ENCODE peak calls at places on chromosome 3, in four cellular contexts. M is GM23338, Y is choroid plexus epithelial cell, D is fibroblast of mammary gland. G is an unnamed sample.

GRCh38 chr3:71064288-71064975 is 519.1 kb downstream of the FOXP1 start:
- DNase-seq in M (peak), Y (peak), D (peak), G (peak)

GRCh38 chr3:139302084-139302800 is 41.6 kb upstream of the MRPS22 start:
- DNase-seq in M (no peak), Y (peak), D (peak), G (peak)

GRCh38 chr3:165603196-165603595 is 234.0 kb downstream of the BCHE start:
- DNase-seq in M (no peak), Y (no peak), D (no peak), G (no peak)

GRCh38 chr3:331881-332280 is 135.3 kb downstream of the CHL1 start:
- DNase-seq in M (no peak), Y (peak), D (no peak), G (no peak)

GRCh38 chr3:123344175-123344908 is 104.5 kb downstream of the ADCY5 start:
- DNase-seq in M (peak), Y (peak), D (peak), G (peak)

GRCh38 chr3:77718326-77718725 is 678.4 kb downstream of the ROBO2 start:
- DNase-seq in M (no peak), Y (no peak), D (no peak), G (no peak)

GRCh38 chr3:34200576-34200975 is 402.1 kb downstream of the PDCD6IP start:
- DNase-seq in M (no peak), Y (no peak), D (no peak), G (no peak)

GRCh38 chr3:101066776-101067175 is 73.6 kb upstream of the ABI3BP start:
- DNase-seq in M (no peak), Y (peak), D (peak), G (peak)

GRCh38 chr3:7095116-7095515 is 234.2 kb downstream of the GRM7 start:
- DNase-seq in M (no peak), Y (no peak), D (no peak), G (no peak)

GRCh38 chr3:42192334-42193200 is 73.4 kb downstream of the CCK start:
- DNase-seq in M (no peak), Y (peak), D (no peak), G (no peak)
- H3K4me3 ChIP-seq in M (no peak), Y (no peak), D (no peak), G (no peak)

DNA sequence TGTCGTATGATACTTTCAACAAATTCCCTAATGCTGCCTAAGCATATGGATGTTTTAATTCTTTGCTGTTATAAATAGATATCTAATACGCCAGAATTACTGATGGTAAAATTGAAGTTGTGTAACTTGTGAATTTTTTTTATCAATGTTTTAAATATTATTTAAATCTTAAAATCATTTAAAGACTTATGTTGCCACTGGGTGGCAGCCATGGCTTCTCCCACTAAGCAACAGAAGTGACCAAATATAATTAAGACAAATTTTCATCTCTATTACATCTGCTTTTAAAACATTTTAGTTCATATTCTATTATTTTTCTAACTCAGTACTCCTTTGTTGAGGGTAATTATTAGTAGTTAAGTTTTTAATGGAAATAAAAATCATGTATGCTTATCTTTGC is 8.1 kb upstream of the IL20RB start:
- DNase-seq in M (no peak), Y (peak), D (peak), G (peak)
- TF ChIP-seq CTCF in M (no peak), Y (peak), D (peak), G (peak)

GRCh38 chr3:64188810-64189560 is 36.3 kb downstream of the PRICKLE2 start:
- DNase-seq in M (no peak), Y (peak), D (peak), G (peak)

GRCh38 chr3:64185436-64185835 is 39.8 kb downstream of the PRICKLE2 start:
- DNase-seq in M (no peak), Y (no peak), D (peak), G (peak)

GRCh38 chr3:64184621-64185020 is 40.6 kb downstream of the PRICKLE2 start:
- DNase-seq in M (no peak), Y (peak), D (peak), G (peak)

GRCh38 chr3:64186667-64187064 is 38.6 kb downstream of the PRICKLE2 start:
- DNase-seq in M (no peak), Y (no peak), D (no peak), G (no peak)

DNA sequence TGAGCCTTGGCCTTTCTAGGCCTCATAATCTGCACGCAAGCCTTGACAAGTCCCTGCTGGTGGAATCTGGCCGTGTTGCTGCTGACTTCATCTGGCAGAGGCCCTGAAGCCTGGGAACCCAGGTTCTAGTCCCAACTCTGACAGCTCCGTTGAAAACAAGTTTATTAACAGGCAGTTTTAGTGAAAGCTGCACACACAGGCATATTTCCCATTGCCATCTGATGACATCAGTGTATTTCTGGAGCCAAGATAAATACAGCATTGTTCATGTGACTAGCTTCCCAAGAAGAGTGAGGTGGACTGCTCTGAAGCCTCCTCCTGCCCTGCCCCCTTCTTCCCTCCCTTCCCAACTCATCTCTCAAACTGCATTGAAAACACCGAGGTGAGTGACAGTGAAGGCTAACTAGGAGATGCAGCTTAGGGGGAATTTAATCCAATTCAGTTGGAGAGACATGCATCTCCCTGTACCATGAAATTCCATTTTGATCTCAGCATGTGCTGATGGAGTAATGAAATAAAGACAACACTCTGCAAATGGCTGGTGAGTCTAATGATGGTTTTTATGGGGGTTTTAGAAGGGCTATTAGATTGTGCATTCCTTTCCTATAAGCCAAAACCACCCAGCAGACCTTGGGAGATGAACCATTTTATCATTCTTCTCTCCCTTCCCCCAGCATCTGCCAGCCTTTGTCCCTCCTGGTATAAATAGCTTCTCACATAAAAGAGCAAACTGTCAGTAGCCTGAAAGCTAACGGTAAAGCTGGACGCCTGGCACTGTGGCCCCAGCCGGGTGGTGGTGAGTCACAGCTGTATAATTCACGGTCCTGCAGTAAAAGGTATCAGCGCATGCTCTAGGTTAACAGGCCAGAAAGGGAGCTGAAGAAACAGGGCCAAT is 38.0 kb downstream of the PRICKLE2 start:
- DNase-seq in M (no peak), Y (peak), D (peak), G (peak)
- H3K4me3 ChIP-seq in M (no peak), Y (no peak), D (no peak), G (no peak)

GRCh38 chr3:59593380-59593779 is 543.6 kb upstream of the CFAP20DC start:
- DNase-seq in M (no peak), Y (no peak), D (no peak), G (no peak)
- TF ChIP-seq CTCF in M (no peak), Y (no peak), D (no peak), G (no peak)

GRCh38 chr3:14179795-14180194 is 1.2 kb downstream of the LSM3 start:
- DNase-seq in M (no peak), Y (no peak), D (no peak), G (no peak)
- H3K4me3 ChIP-seq in M (peak), Y (no peak), D (no peak), G (no peak)

DNA sequence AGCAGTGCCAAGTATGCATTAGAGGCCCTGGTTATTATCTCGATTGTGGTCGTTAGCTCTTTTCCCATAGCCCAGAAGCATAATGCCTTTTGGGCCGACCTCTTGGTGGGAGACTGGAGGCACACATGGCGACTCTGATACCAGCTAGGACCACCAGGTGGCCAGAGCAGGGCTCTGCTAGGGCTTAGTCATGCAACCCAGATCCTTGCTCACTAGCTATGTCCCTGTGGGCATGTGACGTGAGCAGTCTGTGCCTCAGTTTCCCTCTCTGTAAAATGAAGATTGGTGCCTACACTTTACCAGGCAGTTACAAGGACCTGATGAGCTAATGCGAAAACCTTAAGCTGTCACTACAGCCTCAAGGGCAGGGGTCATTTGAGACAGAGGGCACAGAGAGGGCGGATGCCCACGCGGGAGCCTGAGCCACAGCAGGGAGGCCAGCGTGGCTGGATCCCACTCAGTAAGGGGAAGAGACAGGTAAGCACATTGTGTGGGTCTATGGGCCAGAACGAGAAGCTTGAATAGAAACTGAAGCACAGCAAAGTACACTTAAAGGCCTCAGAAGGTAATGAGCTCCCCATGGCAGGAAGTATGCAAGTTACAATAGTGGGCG is 8.8 kb downstream of the KLF15 start:
- DNase-seq in M (peak), Y (peak), D (peak), G (no peak)
- TF ChIP-seq CTCF in M (peak), Y (peak), D (peak), G (peak)

GRCh38 chr3:180040966-180041365 is 4.2 kb upstream of the PEX5L start:
- DNase-seq in M (no peak), Y (no peak), D (peak), G (no peak)

GRCh38 chr3:180036092-180036677 is 552 bp downstream of the PEX5L start:
- DNase-seq in M (peak), Y (no peak), D (no peak), G (no peak)

DNA sequence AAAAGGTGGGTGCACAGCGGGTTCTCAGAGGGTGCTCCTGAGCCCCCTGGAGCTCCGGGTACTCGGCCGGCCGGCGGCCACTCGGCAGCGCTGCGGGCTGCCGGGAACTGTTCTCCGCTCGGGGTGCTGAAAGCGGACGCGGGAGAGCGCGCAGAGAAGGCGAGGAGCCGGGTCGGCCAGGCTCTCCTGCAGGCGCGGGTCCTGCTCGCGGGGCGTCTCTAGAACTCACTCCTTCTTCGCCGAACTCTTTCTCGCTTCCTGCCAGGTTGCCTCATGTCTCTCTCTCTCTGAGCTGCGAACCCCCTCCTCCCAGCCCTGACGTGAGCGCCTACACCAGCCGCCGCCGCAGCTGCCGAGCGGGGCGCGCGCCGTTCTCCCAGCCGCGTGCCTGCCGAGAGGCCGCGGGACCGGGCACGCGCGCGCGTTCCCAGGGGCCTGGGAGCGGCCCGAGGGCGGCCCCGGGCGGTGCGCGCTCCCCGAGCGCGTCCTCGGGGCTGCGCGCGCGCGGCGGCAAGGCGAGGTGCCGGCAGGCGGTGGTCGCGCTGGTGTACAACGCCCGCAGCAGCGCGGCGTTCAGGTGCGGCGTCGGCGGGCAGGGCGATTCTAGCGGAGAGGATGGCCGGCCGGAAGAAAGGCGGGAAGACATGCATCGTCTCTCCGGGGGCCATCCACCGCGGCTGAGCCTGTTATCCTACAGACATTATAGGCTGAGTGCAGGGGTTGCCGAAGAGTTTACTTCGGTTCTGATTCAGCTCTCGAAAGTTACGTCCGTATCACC is at the start of gene PEX5L:
- DNase-seq in M (peak), Y (peak), D (peak), G (peak)
- H3K4me3 ChIP-seq in M (peak), Y (peak), D (peak), G (peak)

G was measured in fibroblast of the aortic adventitia.